ENCODE peak calls at places on chromosomes 16 and 17, in ten cellular contexts. Z is right atrium auricular region; H is CD8-positive, alpha-beta T cell; T is PC-9; Q is GM23338; C is ovary; X is K562; Y is right lobe of liver; J is left ventricle myocardium inferior; O is GM23248. F is an unnamed sample. For H3K36me3, the result is how much of the 10 kb centered on the place peaks cover.

GRCh38 chr16:6684076-6684673 is 648.5 kb upstream of the RBFOX1 start:
- DNase-seq in H (no peak), Q (peak), Z (no peak), J (no peak), Y (no peak), C (no peak), T (peak), X (peak), O (peak), F (no peak)

GRCh38 chr17:15261063-15261817 is 3.9 kb downstream of the PMP22 start:
- DNase-seq in Y (no peak), J (peak), Q (peak), H (no peak), T (no peak), X (no peak), Z (no peak), C (peak), O (peak), F (peak)

GRCh38 chr17:6698004-6698403 is 15.2 kb downstream of the SLC13A5 start:
- DNase-seq in Z (no peak), Y (no peak), X (no peak), J (no peak), Q (no peak), O (no peak), T (no peak), C (no peak), H (no peak), F (no peak)

GRCh38 chr16:51951668-51952298 is 595.2 kb downstream of the TOX3 start:
- DNase-seq in O (no peak), Z (no peak), X (no peak), T (no peak), H (no peak), J (no peak), C (no peak), Q (peak), Y (no peak), F (no peak)

GRCh38 chr16:89798832-89799370 is 17.5 kb downstream of the FANCA start:
- DNase-seq in J (peak), Q (no peak), C (no peak), Z (no peak), O (no peak), Y (no peak), X (no peak), T (no peak), H (no peak), F (no peak)

GRCh38 chr17:76479515-76480048 is 12.2 kb downstream of the AANAT start:
- DNase-seq in O (no peak), Y (no peak), Q (no peak), T (no peak), H (no peak), C (no peak), X (no peak), Z (no peak), J (no peak), F (no peak)

GRCh38 chr16:57704905-57705852 is 10.6 kb downstream of the DRC7 start:
- DNase-seq in Q (no peak), O (no peak), T (no peak), C (no peak), H (no peak), Y (no peak), Z (no peak), X (no peak), J (no peak), F (no peak)

GRCh38 chr16:48999034-48999433 is 282.6 kb downstream of the CBLN1 start:
- DNase-seq in Z (no peak), C (no peak), T (no peak), X (no peak), Y (no peak), J (no peak), H (no peak), Q (no peak), O (no peak), F (no peak)

GRCh38 chr17:5763595-5763994 is 179.3 kb upstream of the NLRP1 start:
- DNase-seq in Y (no peak), H (no peak), J (no peak), Q (no peak), T (no peak), Z (no peak), O (no peak), X (no peak), C (no peak), F (no peak)

GRCh38 chr17:77489239-77489897 is 348.6 kb downstream of the SEC14L1 start:
- DNase-seq in T (no peak), O (no peak), X (no peak), Z (no peak), J (peak), H (no peak), C (peak), Y (no peak), Q (no peak), F (no peak)

GRCh38 chr17:27920569-27920968 is 27.4 kb upstream of the LYRM9 start:
- DNase-seq in Y (peak), J (peak), H (no peak), O (no peak), C (no peak), Q (no peak), Z (no peak), X (no peak), T (no peak), F (no peak)

GRCh38 chr16:1890701-1891035 is 18.7 kb upstream of the MEIOB start:
- DNase-seq in Q (no peak), T (no peak), X (no peak), C (no peak), Y (no peak), Z (no peak), H (no peak), J (no peak), O (no peak), F (no peak)

GRCh38 chr17:35914354-35914753 is 16.2 kb downstream of the RDM1 start:
- DNase-seq in O (no peak), Q (no peak), Y (no peak), X (peak), Z (no peak), T (no peak), C (no peak), J (no peak), H (no peak), F (no peak)

GRCh38 chr17:48002208-48002919 is 31.5 kb downstream of the CDK5RAP3 start:
- DNase-seq in J (no peak), X (peak), Z (no peak), O (peak), C (no peak), Q (no peak), Y (no peak), T (peak), H (no peak), F (no peak)

GRCh38 chr16:69526831-69527655 is 38.7 kb upstream of the NFAT5 start:
- DNase-seq in J (no peak), X (no peak), Q (no peak), T (no peak), C (no peak), H (no peak), Z (no peak), Y (no peak), O (no peak), F (no peak)

GRCh38 chr16:56354016-56354415 is 71.3 kb downstream of the AMFR start:
- DNase-seq in C (peak), J (no peak), Q (no peak), O (no peak), X (no peak), T (no peak), H (no peak), Y (no peak), Z (no peak), F (no peak)

GRCh38 chr16:55437627-55438026 is 41.4 kb upstream of the MMP2 start:
- DNase-seq in C (no peak), X (no peak), Z (no peak), T (no peak), J (no peak), Q (no peak), Y (no peak), H (no peak), O (peak), F (no peak)

GRCh38 chr17:42477173-42477572 is 18.5 kb downstream of the ATP6V0A1 start:
- DNase-seq in X (no peak), H (no peak), Y (no peak), Q (no peak), T (no peak), C (no peak), Z (no peak), J (no peak), O (no peak), F (no peak)

GRCh38 chr17:37276475-37276874 is 99.3 kb upstream of the C17orf78 start:
- DNase-seq in X (peak), O (no peak), H (no peak), Y (no peak), T (peak), J (no peak), Z (no peak), C (no peak), Q (no peak), F (no peak)

GRCh38 chr17:43591750-43592562 is 45.8 kb upstream of the ETV4 start:
- DNase-seq in J (peak), X (no peak), Y (no peak), Q (no peak), H (no peak), O (peak), T (no peak), Z (peak), C (peak), F (peak)

GRCh38 chr17:1059131-1059795 is 62.3 kb downstream of the TIMM22 start:
- DNase-seq in Q (no peak), X (no peak), J (no peak), T (no peak), O (no peak), Z (no peak), H (no peak), Y (peak), C (no peak), F (peak)
- H3K36me3 ChIP-seq in Q (under half), X (under half), J (half or more), T (under half), O (under half), Z (half or more), H (under half), Y (under half), C (under half), F (under half)

GRCh38 chr16:5616841-5617240 is 519.2 kb upstream of the EEF2KMT start:
- DNase-seq in X (no peak), J (no peak), T (no peak), C (no peak), O (no peak), Y (no peak), Q (no peak), H (no peak), Z (no peak), F (no peak)

GRCh38 chr16:5621826-5622225 is 524.2 kb upstream of the EEF2KMT start:
- DNase-seq in C (no peak), J (no peak), Z (no peak), Y (no peak), O (no peak), X (no peak), H (no peak), Q (no peak), T (no peak), F (no peak)

GRCh38 chr16:5622234-5622884 is 524.8 kb upstream of the EEF2KMT start:
- DNase-seq in H (no peak), O (no peak), C (no peak), Z (no peak), X (no peak), Q (no peak), J (no peak), Y (no peak), T (no peak), F (no peak)

GRCh38 chr16:5615868-5616642 is 518.5 kb upstream of the EEF2KMT start:
- DNase-seq in O (peak), T (peak), J (peak), Q (peak), H (peak), Y (peak), Z (peak), X (peak), C (no peak), F (peak)

DNA sequence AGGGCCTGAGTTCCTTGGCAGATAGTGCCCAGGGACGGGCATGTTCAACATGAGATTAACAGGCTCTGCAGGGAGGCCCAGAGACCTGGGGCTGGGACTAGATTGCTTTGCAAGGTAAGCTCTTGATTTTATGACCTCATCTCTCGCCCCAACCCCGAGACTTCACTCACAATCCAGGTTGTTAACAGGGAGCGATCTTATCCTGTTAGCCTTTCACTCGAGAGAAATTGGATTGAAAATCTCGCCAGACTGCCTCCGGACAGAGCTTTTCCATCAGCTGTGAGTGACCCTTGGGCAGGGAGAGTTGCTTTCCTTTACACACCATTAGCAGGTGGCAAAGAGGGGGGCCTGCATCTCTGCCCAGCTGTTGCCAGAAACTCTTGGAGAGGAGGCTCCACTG is 521.7 kb upstream of the EEF2KMT start:
- DNase-seq in C (no peak), Q (no peak), Y (no peak), O (no peak), Z (no peak), J (no peak), T (no peak), H (no peak), X (no peak), F (no peak)
- H3K36me3 ChIP-seq in C (under half), Q (under half), Y (under half), O (under half), Z (under half), J (under half), T (under half), H (under half), X (under half), F (under half)

GRCh38 chr16:10539793-10540192 is 40.6 kb downstream of the EMP2 start:
- DNase-seq in C (no peak), Z (no peak), J (no peak), T (no peak), Q (no peak), X (no peak), Y (no peak), O (no peak), H (no peak), F (no peak)
- H3K36me3 ChIP-seq in C (under half), Z (half or more), J (half or more), T (under half), Q (under half), X (under half), Y (under half), O (under half), H (under half), F (under half)

GRCh38 chr17:30840775-30841174 is 9.0 kb downstream of the ATAD5 start:
- DNase-seq in X (no peak), Q (no peak), T (no peak), C (no peak), J (no peak), Y (no peak), O (no peak), H (no peak), Z (no peak), F (no peak)
- H3K36me3 ChIP-seq in X (half or more), Q (under half), T (under half), C (under half), J (under half), Y (under half), O (under half), H (under half), Z (under half), F (under half)